ENCODE peak calls at places on chromosome 19, in six cellular contexts. Y is pancreas, W is hepatocyte, A is adrenal gland, J is heart right ventricle, Q is iPS DF 6.9. O is an unnamed sample. For H3K4me1, the result is how much of the 10 kb centered on the place peaks cover.

GRCh38 chr19:58386166-58386575 is 898 bp upstream of the RPS5 start:
- DNase-seq in J (no peak), A (no peak), Y (peak), Q (no peak), W (no peak), O (peak)

GRCh38 chr19:47155141-47155540 is 24.5 kb downstream of the SAE1 start:
- DNase-seq in Q (no peak), W (no peak), J (no peak), Y (no peak), A (no peak), O (no peak)

GRCh38 chr19:23273022-23273593 is 22.9 kb upstream of the ZNF724 start:
- DNase-seq in Y (no peak), Q (no peak), J (no peak), A (no peak), W (no peak), O (no peak)

GRCh38 chr19:42048992-42049391 is 21.0 kb downstream of the GRIK5 start:
- DNase-seq in A (no peak), W (no peak), Y (no peak), J (no peak), Q (no peak), O (no peak)

GRCh38 chr19:17775991-17776803 is 18.7 kb upstream of the B3GNT3 start:
- DNase-seq in Y (no peak), Q (no peak), W (no peak), J (no peak), A (no peak), O (no peak)

GRCh38 chr19:53537523-53538377 is at the start of gene ZNF331:
- DNase-seq in A (peak), J (peak), Y (peak), W (peak), Q (no peak), O (peak)

GRCh38 chr19:56324425-56324824 is 9.8 kb upstream of the ZSCAN5A start:
- DNase-seq in W (no peak), A (no peak), Q (no peak), J (no peak), Y (no peak), O (no peak)

GRCh38 chr19:16604615-16605014 is 23.4 kb downstream of the MED26 start:
- DNase-seq in Q (no peak), W (no peak), A (no peak), Y (no peak), J (no peak), O (no peak)

GRCh38 chr19:42397315-42398166 is 7.4 kb upstream of the CNFN start:
- DNase-seq in W (no peak), A (no peak), Y (no peak), J (no peak), Q (no peak), O (no peak)

GRCh38 chr19:3760871-3761361 is 576 bp downstream of the APBA3 start:
- DNase-seq in Y (no peak), W (no peak), Q (no peak), A (no peak), J (peak), O (no peak)

GRCh38 chr19:37078717-37079032 is 442 bp downstream of the ZNF420 start:
- DNase-seq in Q (no peak), A (no peak), Y (no peak), J (no peak), W (no peak), O (no peak)

GRCh38 chr19:5014941-5015340 is 46.0 kb downstream of the KDM4B start:
- DNase-seq in J (no peak), Q (no peak), W (no peak), A (no peak), Y (no peak), O (no peak)

GRCh38 chr19:4609878-4610511 is 29.3 kb upstream of the TNFAIP8L1 start:
- DNase-seq in Y (peak), J (peak), W (no peak), A (no peak), Q (no peak), O (no peak)

GRCh38 chr19:30602661-30603322 is 230.6 kb downstream of the ZNF536 start:
- DNase-seq in W (no peak), A (no peak), Q (no peak), Y (no peak), J (no peak), O (no peak)

GRCh38 chr19:51099070-51099382 is 9.2 kb downstream of the CTU1 start:
- DNase-seq in J (no peak), Q (no peak), Y (no peak), W (no peak), A (no peak), O (no peak)

GRCh38 chr19:1651061-1651547 is 1.3 kb downstream of the TCF3 start:
- DNase-seq in Q (no peak), A (no peak), J (no peak), Y (no peak), W (peak), O (no peak)

GRCh38 chr19:14085309-14085995 is at the start of gene C19orf67:
- DNase-seq in A (peak), Q (no peak), W (peak), Y (peak), J (no peak), O (no peak)

GRCh38 chr19:38514812-38515633 is 81.5 kb downstream of the RYR1 start:
- DNase-seq in Y (peak), J (peak), W (peak), Q (peak), A (peak), O (peak)

GRCh38 chr19:48480476-48481190 is 11.5 kb downstream of the CYTH2 start:
- DNase-seq in W (no peak), J (peak), Y (no peak), A (no peak), Q (no peak), O (peak)

GRCh38 chr19:58558623-58559274 is 338 bp upstream of the UBE2M start:
- DNase-seq in J (peak), Q (peak), Y (peak), A (peak), W (peak), O (peak)

GRCh38 chr19:2719910-2720776 is 1.0 kb downstream of the DIRAS1 start:
- DNase-seq in J (peak), Y (no peak), W (no peak), Q (no peak), A (no peak), O (no peak)

GRCh38 chr19:47854459-47854858 is 4.6 kb upstream of the TPRX2 start:
- DNase-seq in A (no peak), W (no peak), Q (no peak), J (no peak), Y (no peak), O (no peak)

GRCh38 chr19:55383279-55383788 is 758 bp downstream of the TMEM238 start:
- DNase-seq in Q (no peak), W (no peak), J (no peak), A (no peak), Y (no peak), O (no peak)

GRCh38 chr19:17376935-17377600 is at the start of gene PLVAP:
- DNase-seq in Q (no peak), Y (no peak), W (no peak), A (peak), J (peak), O (no peak)

GRCh38 chr19:3785938-3786824 is at the start of gene MATK:
- DNase-seq in Q (no peak), Y (no peak), A (no peak), J (no peak), W (no peak), O (no peak)

GRCh38 chr19:39582891-39583625 is 19.3 kb upstream of the LGALS13 start:
- DNase-seq in J (no peak), A (no peak), W (no peak), Q (no peak), Y (no peak), O (no peak)

GRCh38 chr19:49555600-49556411 is 24.6 kb downstream of the NOSIP start:
- DNase-seq in J (no peak), A (peak), Q (no peak), W (peak), Y (peak), O (peak)

GRCh38 chr19:30968210-30968609 is 381.0 kb downstream of the TSHZ3 start:
- DNase-seq in Q (no peak), W (no peak), Y (no peak), A (peak), J (no peak), O (no peak)

GRCh38 chr19:48477696-48478338 is 8.6 kb downstream of the CYTH2 start:
- DNase-seq in J (no peak), Y (no peak), W (no peak), A (no peak), Q (no peak), O (no peak)

GRCh38 chr19:46714523-46715106 is 2.3 kb downstream of the PRKD2 start:
- DNase-seq in W (no peak), Q (no peak), A (no peak), Y (peak), J (no peak), O (no peak)

GRCh38 chr19:54255105-54255775 is 1.8 kb downstream of the LILRB5 start:
- DNase-seq in A (no peak), Q (no peak), Y (no peak), W (no peak), J (no peak), O (no peak)

GRCh38 chr19:39038098-39038497 is 5.7 kb upstream of the FBXO27 start:
- DNase-seq in A (no peak), J (no peak), Q (no peak), Y (peak), W (peak), O (no peak)

GRCh38 chr19:13033244-13033643 is 38.0 kb downstream of the NFIX start:
- DNase-seq in Q (no peak), J (no peak), A (no peak), Y (no peak), W (no peak), O (no peak)

GRCh38 chr19:13034636-13035035 is 39.4 kb downstream of the NFIX start:
- DNase-seq in Y (no peak), A (no peak), J (no peak), W (no peak), Q (no peak), O (no peak)

GRCh38 chr19:13031917-13032623 is 36.8 kb downstream of the NFIX start:
- DNase-seq in Y (no peak), A (no peak), W (no peak), J (no peak), Q (no peak), O (no peak)

GRCh38 chr19:13033819-13034611 is 38.7 kb downstream of the NFIX start:
- DNase-seq in Q (no peak), W (peak), A (peak), J (peak), Y (peak), O (peak)

GRCh38 chr19:13032837-13033236 is 37.6 kb downstream of the NFIX start:
- DNase-seq in W (no peak), Y (no peak), Q (no peak), A (no peak), J (no peak), O (no peak)
- H3K4me1 ChIP-seq in W (under half), Y (under half), Q (under half), A (under half), J (half or more), O (under half)

GRCh38 chr19:45497791-45498190 is 452 bp upstream of the PPM1N start:
- DNase-seq in Q (no peak), Y (no peak), J (no peak), W (no peak), A (no peak), O (no peak)
- H3K4me1 ChIP-seq in Q (under half), Y (under half), J (under half), W (under half), A (under half), O (under half)

GRCh38 chr19:6270822-6271221 is 9.0 kb downstream of the MLLT1 start:
- DNase-seq in W (no peak), Y (no peak), A (no peak), Q (no peak), J (no peak), O (no peak)

GRCh38 chr19:6268382-6268771 is 11.4 kb downstream of the MLLT1 start:
- DNase-seq in Y (no peak), A (no peak), J (no peak), W (no peak), Q (no peak), O (no peak)

GRCh38 chr19:6267552-6268381 is 12.0 kb downstream of the MLLT1 start:
- DNase-seq in J (no peak), Y (no peak), Q (no peak), A (no peak), W (no peak), O (no peak)

GRCh38 chr19:6270076-6270745 is 9.6 kb downstream of the MLLT1 start:
- DNase-seq in A (no peak), W (no peak), Q (no peak), J (no peak), Y (peak), O (no peak)

GRCh38 chr19:6269101-6269886 is 10.5 kb downstream of the MLLT1 start:
- DNase-seq in Q (no peak), A (no peak), J (no peak), Y (no peak), W (no peak), O (no peak)
- H3K4me1 ChIP-seq in Q (under half), A (under half), J (under half), Y (under half), W (under half), O (under half)

GRCh38 chr19:33295621-33296472 is 6.5 kb downstream of the CEBPA start:
- DNase-seq in W (no peak), Q (no peak), Y (no peak), J (no peak), A (no peak), O (no peak)
- H3K4me1 ChIP-seq in W (half or more), Q (under half), Y (under half), J (under half), A (under half), O (under half)

GRCh38 chr19:19460258-19460731 is 54.8 kb downstream of the GATAD2A start:
- DNase-seq in J (no peak), A (no peak), W (no peak), Y (no peak), Q (no peak), O (no peak)
- H3K4me1 ChIP-seq in J (half or more), A (half or more), W (half or more), Y (half or more), Q (under half), O (under half)

GRCh38 chr19:11092181-11092538 is 2.9 kb downstream of the LDLR start:
- DNase-seq in Q (no peak), W (no peak), J (no peak), A (no peak), Y (no peak), O (no peak)

GRCh38 chr19:11088508-11089253 is 582 bp upstream of the LDLR start:
- DNase-seq in Q (no peak), J (no peak), W (peak), A (no peak), Y (no peak), O (no peak)

GRCh38 chr19:11090264-11091032 is 1.2 kb downstream of the LDLR start:
- DNase-seq in Q (peak), W (peak), Y (peak), J (peak), A (peak), O (peak)

GRCh38 chr19:11089254-11090013 is at the start of gene LDLR:
- DNase-seq in A (peak), Y (peak), W (peak), Q (peak), J (peak), O (peak)

GRCh38 chr19:11091343-11092153 is 2.3 kb downstream of the LDLR start:
- DNase-seq in A (peak), Q (no peak), J (peak), W (peak), Y (peak), O (peak)
- H3K4me1 ChIP-seq in A (half or more), Q (under half), J (half or more), W (under half), Y (half or more), O (under half)

DNA sequence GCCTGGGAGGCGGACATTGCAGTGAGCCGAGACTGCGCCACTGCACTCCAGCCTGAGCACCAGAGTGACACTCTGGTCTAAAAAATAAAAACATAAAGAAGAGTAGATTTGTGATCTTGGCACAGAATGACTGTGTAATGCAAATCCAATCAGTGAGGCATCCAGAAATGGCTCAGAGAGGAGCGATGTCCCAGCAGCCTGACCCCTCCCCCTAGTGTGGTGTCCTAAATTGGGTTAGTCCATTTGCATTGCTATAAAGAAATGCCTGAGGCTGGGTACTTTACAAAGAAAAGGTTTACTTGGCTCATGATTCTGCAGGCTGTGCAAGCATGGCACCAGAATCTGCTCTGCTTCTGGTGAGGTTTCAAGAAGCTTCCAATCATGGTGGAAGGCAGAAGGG is 59.1 kb upstream of the ZNF30 start:
- DNase-seq in A (no peak), W (no peak), Y (no peak), Q (no peak), J (no peak), O (no peak)
- H3K4me1 ChIP-seq in A (under half), W (under half), Y (under half), Q (under half), J (under half), O (under half)